ENCODE peak calls at places on chromosome 14, in four cellular contexts. U, J, H and R are unnamed samples. For H3K27me3, the result is how much of the 10 kb centered on the place peaks cover.

GRCh38 chr14:75979071-75979571 is 2.7 kb downstream of the TGFB3 start:
- DNase-seq in J (peak), U (peak), H (peak), R (peak)

GRCh38 chr14:99688629-99689028 is 4.5 kb downstream of the CYP46A1 start:
- DNase-seq in U (no peak), H (no peak), J (no peak), R (no peak)

GRCh38 chr14:68958553-68958952 is 20.5 kb downstream of the ACTN1 start:
- DNase-seq in H (no peak), J (no peak), U (no peak), R (no peak)

GRCh38 chr14:68589447-68590232 is 203.2 kb downstream of the ZFP36L1 start:
- DNase-seq in U (no peak), H (no peak), J (no peak), R (no peak)

GRCh38 chr14:33315721-33316120 is 377.0 kb downstream of the NPAS3 start:
- DNase-seq in J (no peak), H (no peak), U (no peak), R (no peak)

GRCh38 chr14:106518054-106518943 is 991.9 kb downstream of the TMEM121 start:
- DNase-seq in U (peak), J (no peak), H (peak), R (no peak)

GRCh38 chr14:103085106-103086091 is 1.4 kb downstream of the LBHD2 start:
- DNase-seq in U (no peak), H (no peak), J (peak), R (no peak)

GRCh38 chr14:95614335-95614734 is 71.9 kb upstream of the TCL1B start:
- DNase-seq in H (no peak), J (no peak), U (no peak), R (no peak)

GRCh38 chr14:102583726-102584125 is 8.7 kb upstream of the RCOR1 start:
- DNase-seq in U (no peak), J (no peak), H (no peak), R (no peak)

GRCh38 chr14:75906680-75907280 is 75.0 kb downstream of the TGFB3 start:
- DNase-seq in U (peak), J (peak), H (peak), R (peak)

GRCh38 chr14:90969493-90970166 is 90.8 kb downstream of the RPS6KA5 start:
- DNase-seq in J (no peak), U (no peak), H (no peak), R (no peak)

GRCh38 chr14:75811862-75812505 is 150.9 kb downstream of the TTLL5 start:
- DNase-seq in U (peak), H (no peak), J (no peak), R (no peak)

GRCh38 chr14:106506901-106507305 is 980.5 kb downstream of the TMEM121 start:
- DNase-seq in U (no peak), J (no peak), H (peak), R (no peak)

GRCh38 chr14:59098377-59098776 is 90.1 kb upstream of the DAAM1 start:
- DNase-seq in U (no peak), J (no peak), H (no peak), R (no peak)

GRCh38 chr14:90300649-90301048 is 31.1 kb downstream of the NRDE2 start:
- DNase-seq in H (no peak), U (no peak), J (no peak), R (no peak)

GRCh38 chr14:51607677-51608076 is 44.0 kb upstream of the FRMD6 start:
- DNase-seq in U (no peak), J (no peak), H (no peak), R (no peak)

GRCh38 chr14:51504626-51505025 is 147.1 kb upstream of the FRMD6 start:
- DNase-seq in U (no peak), J (no peak), H (no peak), R (no peak)

GRCh38 chr14:96102071-96102856 is 63.1 kb downstream of the C14orf132 start:
- DNase-seq in J (no peak), H (no peak), U (no peak), R (no peak)

GRCh38 chr14:106556665-106557289 is 1030.4 kb downstream of the TMEM121 start:
- DNase-seq in H (peak), J (no peak), U (peak), R (peak)

GRCh38 chr14:31774567-31774966 is 213.4 kb downstream of the NUBPL start:
- DNase-seq in U (no peak), J (no peak), H (no peak), R (no peak)

GRCh38 chr14:52700701-52701172 is 5.4 kb upstream of the ERO1A start:
- DNase-seq in H (no peak), U (no peak), J (no peak), R (no peak)

GRCh38 chr14:75306917-75307699 is 28.5 kb downstream of the FOS start:
- DNase-seq in H (no peak), J (peak), U (no peak), R (no peak)

GRCh38 chr14:70289138-70289537 is 70.3 kb downstream of the COX16 start:
- DNase-seq in H (no peak), J (no peak), U (no peak), R (peak)

GRCh38 chr14:25086817-25087396 is 37.0 kb upstream of the STXBP6 start:
- DNase-seq in U (no peak), J (no peak), H (no peak), R (no peak)

GRCh38 chr14:32324601-32325000 is 4.5 kb upstream of the AKAP6 start:
- DNase-seq in H (no peak), J (no peak), U (no peak), R (no peak)

GRCh38 chr14:81464253-81465001 is 64.3 kb upstream of the STON2 start:
- DNase-seq in H (peak), U (peak), J (peak), R (peak)

GRCh38 chr14:72715215-72715909 is 178.5 kb downstream of the DPF3 start:
- DNase-seq in J (peak), H (no peak), U (no peak), R (peak)

GRCh38 chr14:68747366-68747765 is 45.5 kb downstream of the ZFP36L1 start:
- DNase-seq in H (no peak), U (no peak), J (no peak), R (no peak)

GRCh38 chr14:28780843-28781503 is 14.4 kb downstream of the FOXG1 start:
- DNase-seq in J (peak), U (no peak), H (no peak), R (no peak)

GRCh38 chr14:67538501-67538900 is 5.4 kb downstream of the PLEKHH1 start:
- DNase-seq in U (no peak), J (peak), H (no peak), R (no peak)

GRCh38 chr14:99595034-99595433 is 9.0 kb downstream of the CCDC85C start:
- DNase-seq in J (no peak), H (peak), U (no peak), R (peak)

GRCh38 chr14:39034481-39035296 is 68.3 kb downstream of the SEC23A start:
- DNase-seq in H (no peak), U (no peak), J (peak), R (no peak)

GRCh38 chr14:74634964-74635363 is 22.9 kb upstream of the LTBP2 start:
- DNase-seq in U (no peak), J (peak), H (no peak), R (no peak)

GRCh38 chr14:85576161-85576560 is 46.2 kb downstream of the FLRT2 start:
- DNase-seq in J (no peak), U (no peak), H (no peak), R (no peak)

GRCh38 chr14:94291906-94292525 is 1.1 kb downstream of the SERPINA10 start:
- DNase-seq in J (no peak), H (no peak), U (no peak), R (no peak)

GRCh38 chr14:94292526-94292871 is 569 bp downstream of the SERPINA10 start:
- DNase-seq in H (no peak), U (no peak), J (no peak), R (no peak)

GRCh38 chr14:94288610-94289465 is 4.2 kb downstream of the SERPINA10 start:
- DNase-seq in J (peak), U (no peak), H (no peak), R (no peak)

GRCh38 chr14:94291159-94291905 is 1.7 kb downstream of the SERPINA10 start:
- DNase-seq in H (no peak), U (no peak), J (no peak), R (no peak)

DNA sequence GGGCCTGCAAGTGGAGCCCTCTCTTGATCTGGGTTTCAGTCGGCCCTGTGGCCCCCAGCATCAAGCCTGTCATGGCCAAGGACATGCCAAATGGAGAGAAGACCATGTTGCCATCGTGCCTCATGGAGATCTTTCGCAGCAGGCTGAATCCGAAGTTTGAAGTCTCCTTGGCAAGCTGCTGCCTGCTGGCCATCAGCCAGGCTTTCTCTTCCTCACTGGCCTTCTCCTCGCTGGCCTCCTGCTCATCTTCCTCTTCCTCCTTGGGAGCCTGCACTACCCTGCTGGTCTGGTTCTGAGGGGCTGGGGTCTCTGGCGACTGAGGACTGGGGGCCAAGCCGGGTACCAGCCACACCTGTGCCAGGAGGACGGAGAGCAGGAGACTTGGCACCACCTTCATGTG is 2.9 kb downstream of the SERPINA10 start:
- DNase-seq in J (no peak), H (no peak), U (no peak), R (no peak)
- H3K27me3 ChIP-seq in J (under half), H (under half), U (under half), R (under half)

GRCh38 chr14:92387610-92388009 is 64.6 kb downstream of the SLC24A4 start:
- DNase-seq in U (no peak), J (no peak), H (no peak), R (no peak)
- TF ChIP-seq CTCF in U (no peak), J (no peak), H (no peak), R (no peak)

GRCh38 chr14:36019126-36019525 is 157.4 kb downstream of the PTCSC3 start:
- DNase-seq in J (no peak), U (no peak), H (peak), R (no peak)

GRCh38 chr14:36021926-36022325 is 154.6 kb downstream of the PTCSC3 start:
- DNase-seq in J (peak), U (no peak), H (no peak), R (no peak)

GRCh38 chr14:36021030-36021422 is 155.5 kb downstream of the PTCSC3 start:
- DNase-seq in U (no peak), J (peak), H (no peak), R (peak)

GRCh38 chr14:36022765-36023415 is 153.6 kb downstream of the PTCSC3 start:
- DNase-seq in U (no peak), J (peak), H (no peak), R (no peak)

GRCh38 chr14:36020120-36021029 is 156.1 kb downstream of the PTCSC3 start:
- DNase-seq in H (no peak), J (peak), U (no peak), R (no peak)
- H3K4me3 ChIP-seq in H (no peak), J (peak), U (no peak), R (no peak)

GRCh38 chr14:43297794-43298193 is 1209.3 kb downstream of the FSCB start:
- DNase-seq in H (no peak), U (no peak), J (no peak), R (no peak)
- H3K27me3 ChIP-seq in H (under half), U (under half), J (under half), R (under half)

DNA sequence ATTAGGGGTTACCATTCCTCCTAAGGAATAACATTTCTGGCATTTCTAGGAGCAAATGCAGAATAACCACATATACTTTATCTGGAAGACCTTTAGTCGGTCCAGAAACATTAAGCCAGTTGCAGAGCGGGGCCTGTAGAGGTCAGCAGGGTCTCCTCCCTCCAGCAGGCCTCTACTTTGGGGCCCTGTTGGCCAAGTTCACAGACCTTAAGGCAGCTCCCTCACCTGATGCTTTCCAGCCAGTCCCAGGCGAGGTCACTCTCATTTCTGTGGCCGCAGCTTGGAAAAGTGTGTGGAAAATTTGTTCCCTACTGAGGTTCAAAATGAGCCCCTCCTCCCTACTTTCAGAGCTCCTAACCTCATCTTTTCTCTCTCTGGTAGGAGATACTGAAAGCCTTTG is 74.1 kb downstream of the ESR2 start:
- DNase-seq in J (no peak), U (no peak), H (no peak), R (no peak)
- TF ChIP-seq CTCF in J (no peak), U (no peak), H (no peak), R (no peak)

GRCh38 chr14:50000215-50001145 is 107.6 kb downstream of the ARF6 start:
- DNase-seq in U (peak), J (peak), H (peak), R (peak)

GRCh38 chr14:50002926-50003212 is 110.0 kb downstream of the ARF6 start:
- DNase-seq in U (no peak), J (no peak), H (no peak), R (no peak)

GRCh38 chr14:50001146-50001998 is 108.5 kb downstream of the ARF6 start:
- DNase-seq in H (peak), J (no peak), U (peak), R (peak)

GRCh38 chr14:50003213-50004021 is 110.5 kb downstream of the ARF6 start:
- DNase-seq in U (peak), J (peak), H (peak), R (peak)

DNA sequence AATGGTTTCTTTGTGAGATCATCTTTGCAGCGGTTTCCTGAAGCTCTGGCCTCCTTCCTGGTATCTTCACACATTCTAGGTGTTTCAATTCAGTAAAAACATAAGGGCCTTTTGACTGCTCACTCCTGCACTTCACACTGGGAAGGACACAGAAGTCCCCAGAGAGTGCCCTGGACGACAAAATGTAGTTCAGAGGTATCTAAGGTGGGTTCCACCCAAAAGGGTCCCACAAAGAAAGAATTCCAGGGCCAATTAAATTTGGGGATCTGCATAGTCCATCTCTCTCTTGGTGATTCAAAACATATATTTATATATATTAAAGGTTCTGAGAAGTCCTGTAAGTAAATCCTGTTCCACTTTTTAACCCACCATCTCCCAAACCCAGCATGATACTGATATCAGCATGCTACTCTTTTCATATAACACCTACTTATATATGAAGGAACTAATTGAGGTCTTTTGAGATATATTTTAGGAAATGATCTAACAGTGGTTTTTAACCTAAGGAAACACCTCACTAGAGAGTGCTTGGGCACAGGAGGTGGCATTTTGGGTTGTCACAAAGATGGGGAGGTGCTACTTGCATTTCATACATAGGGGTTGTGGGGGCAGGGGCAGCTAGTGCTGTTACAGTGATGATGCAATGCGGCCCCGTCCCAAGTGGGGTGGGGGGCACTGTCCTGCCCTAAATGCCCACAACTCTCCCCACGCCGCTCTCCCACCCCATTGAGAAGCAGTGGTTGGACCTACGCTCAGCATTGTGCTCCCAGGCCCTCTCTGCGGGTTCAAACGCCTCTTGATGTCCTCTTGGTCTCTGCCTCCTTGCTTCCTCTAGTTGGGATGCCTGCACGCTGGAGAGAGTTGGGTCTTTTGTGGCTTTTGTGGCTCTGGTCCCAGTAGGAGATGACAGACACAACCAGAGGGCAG is 109.4 kb downstream of the ARF6 start:
- DNase-seq in H (peak), J (no peak), U (peak), R (peak)
- H3K4me3 ChIP-seq in H (no peak), J (no peak), U (no peak), R (peak)

GRCh38 chr14:61282746-61283145 is 1.6 kb upstream of the TMEM30B start:
- DNase-seq in J (no peak), H (no peak), U (no peak), R (no peak)
- H3K27me3 ChIP-seq in J (half or more), H (under half), U (under half), R (under half)

GRCh38 chr14:57189070-57189469 is 79.6 kb downstream of the EXOC5 start:
- DNase-seq in U (no peak), H (no peak), J (peak), R (no peak)
- TF ChIP-seq CTCF in U (no peak), H (peak), J (peak), R (peak)

GRCh38 chr14:101111620-101112290 is 208.2 kb upstream of the RTL1 start:
- DNase-seq in U (no peak), H (no peak), J (no peak), R (no peak)

GRCh38 chr14:101109981-101110728 is 206.6 kb upstream of the RTL1 start:
- DNase-seq in U (no peak), J (no peak), H (no peak), R (no peak)

GRCh38 chr14:101112351-101113107 is 209.0 kb upstream of the RTL1 start:
- DNase-seq in J (no peak), H (no peak), U (no peak), R (no peak)

GRCh38 chr14:101109347-101109638 is 205.8 kb upstream of the RTL1 start:
- DNase-seq in J (no peak), U (no peak), H (no peak), R (no peak)

DNA sequence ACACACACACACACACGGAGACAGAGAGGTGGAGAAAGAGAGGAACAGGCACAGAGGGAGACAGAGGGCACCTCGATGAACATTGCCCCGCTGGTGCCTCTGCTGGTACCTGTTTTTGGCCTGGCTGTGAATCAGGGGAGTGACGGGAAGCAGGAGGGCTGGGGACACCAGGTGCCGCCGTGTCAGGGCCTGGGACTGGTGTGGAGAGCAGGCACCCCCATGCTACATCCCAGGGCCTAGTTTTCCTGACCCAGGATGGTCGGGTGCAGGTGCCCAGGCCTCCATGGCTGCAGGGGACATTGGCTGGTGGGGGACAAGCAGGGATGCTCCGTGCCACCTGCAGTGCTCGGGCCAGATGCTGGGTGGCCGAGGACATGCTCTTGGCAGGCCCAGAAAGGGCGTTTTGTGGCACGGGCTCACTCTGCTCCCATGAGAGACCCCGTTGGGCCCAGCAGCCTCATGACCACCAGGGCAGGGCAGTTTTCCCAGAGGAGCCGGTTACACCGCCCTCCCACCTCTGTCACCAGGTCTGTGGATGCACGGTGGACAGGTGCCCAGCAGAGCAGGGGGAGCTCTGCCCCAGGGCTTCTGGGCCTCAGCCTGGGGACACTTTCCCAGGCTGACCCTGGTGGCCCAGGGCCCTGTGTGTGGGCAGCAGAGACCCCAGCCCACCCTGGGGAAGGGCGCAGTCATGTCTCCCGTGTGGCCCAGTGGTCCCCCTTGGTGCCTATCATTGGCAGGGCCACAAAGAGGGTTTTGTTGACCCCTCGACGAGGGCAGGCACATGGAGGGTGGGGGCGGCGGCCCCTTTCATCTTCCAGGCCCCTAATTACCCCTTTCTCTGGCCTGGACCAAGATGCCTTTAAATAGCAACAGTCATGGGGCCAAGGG is 207.5 kb upstream of the RTL1 start:
- DNase-seq in H (no peak), J (no peak), U (no peak), R (no peak)
- H3K4me3 ChIP-seq in H (no peak), J (no peak), U (no peak), R (no peak)